ENCODE peak calls at places on chromosomes 6 and 20, in four cellular contexts. Z is immature natural killer cell, P is upper lobe of right lung, M is T47D. X is an unnamed sample.

GRCh38 chr6:47944846-47945245 is 163.0 kb downstream of the OPN5 start:
- DNase-seq in Z (no peak), P (no peak), M (no peak), X (no peak)

GRCh38 chr20:57657537-57658446 is 37.6 kb upstream of the ZBP1 start:
- DNase-seq in Z (peak; percentile 28), P (peak; percentile 88), M (no peak), X (no peak)

GRCh38 chr6:127514396-127515227 is 4.5 kb downstream of the MTCL3 start:
- DNase-seq in Z (no peak), P (peak; percentile 79), M (no peak), X (no peak)

GRCh38 chr6:113018351-113019151 is 671.4 kb downstream of the RFPL4B start:
- DNase-seq in Z (no peak), P (no peak), M (no peak), X (peak; percentile 72)

GRCh38 chr6:165548450-165548849 is 114.6 kb downstream of the PDE10A start:
- DNase-seq in Z (no peak), P (no peak), M (no peak), X (no peak)

GRCh38 chr6:16130437-16130891 is 1.6 kb downstream of the MYLIP start:
- DNase-seq in Z (no peak), P (no peak), M (no peak), X (no peak)

GRCh38 chr6:43297644-43298564 is at the start of gene SLC22A7:
- DNase-seq in Z (no peak), P (no peak), M (no peak), X (no peak)

GRCh38 chr20:35947489-35947888 is 6.8 kb downstream of the SCAND1 start:
- DNase-seq in Z (peak; percentile 22), P (no peak), M (no peak), X (peak; percentile 34)

GRCh38 chr6:31096656-31097055 is 15.7 kb downstream of the C6orf15 start:
- DNase-seq in Z (no peak), P (no peak), M (no peak), X (no peak)

GRCh38 chr6:100455230-100456124 is 9.2 kb downstream of the SIM1 start:
- DNase-seq in Z (no peak), P (no peak), M (no peak), X (no peak)

GRCh38 chr6:167279766-167280440 is 11.2 kb upstream of the UNC93A start:
- DNase-seq in Z (no peak), P (no peak), M (no peak), X (no peak)

GRCh38 chr6:107066697-107067659 is 39.0 kb downstream of the MTRES1 start:
- DNase-seq in Z (no peak), P (no peak), M (no peak), X (no peak)

GRCh38 chr6:43978473-43979360 is 148.5 kb downstream of the MRPL14 start:
- DNase-seq in Z (no peak), P (no peak), M (no peak), X (peak; percentile 27)

GRCh38 chr6:109977791-109978173 is 329 bp upstream of the GPR6 start:
- DNase-seq in Z (no peak), P (no peak), M (no peak), X (no peak)

GRCh38 chr6:28580484-28580883 is 54.8 kb downstream of the GPX5 start:
- DNase-seq in Z (no peak), P (no peak), M (peak; percentile 11), X (no peak)

GRCh38 chr6:89745096-89745495 is 74.5 kb downstream of the MDN1 start:
- DNase-seq in Z (no peak), P (no peak), M (no peak), X (no peak)

GRCh38 chr6:130405549-130405948 is 39.7 kb downstream of the TMEM200A start:
- DNase-seq in Z (no peak), P (no peak), M (no peak), X (no peak)

GRCh38 chr6:21382821-21383455 is 210.6 kb upstream of the SOX4 start:
- DNase-seq in Z (no peak), P (no peak), M (no peak), X (no peak)

GRCh38 chr6:107416179-107416578 is 43.2 kb downstream of the PDSS2 start:
- DNase-seq in Z (no peak), P (no peak), M (no peak), X (no peak)

GRCh38 chr20:1313236-1313964 is 15.5 kb downstream of the SDCBP2 start:
- DNase-seq in Z (peak; percentile 60), P (peak; percentile 84), M (peak; percentile 72), X (peak; percentile 37)

GRCh38 chr6:75488026-75488425 is 5.6 kb downstream of the FILIP1 start:
- DNase-seq in Z (no peak), P (no peak), M (no peak), X (no peak)

GRCh38 chr20:25632940-25633790 is 9.4 kb upstream of the NANP start:
- DNase-seq in Z (no peak), P (no peak), M (no peak), X (peak; percentile 6)

GRCh38 chr6:85580878-85581267 is 12.8 kb downstream of the SNX14 start:
- DNase-seq in Z (no peak), P (no peak), M (no peak), X (peak; percentile 81)

GRCh38 chr6:41449399-41450245 is 96.6 kb upstream of the FOXP4 start:
- DNase-seq in Z (no peak), P (no peak), M (no peak), X (no peak)

X was measured in HT1080.